ENCODE peak calls at places on chromosome 20, in five cellular contexts. J is brain microvascular endothelial cell, R is AG09309, H is IMR-90, F is PC-3. X is an unnamed sample.

GRCh38 chr20:36391456-36391855 is 85.3 kb downstream of the DLGAP4 start:
- DNase-seq in J (peak; percentile 18), R (no peak), H (no peak), F (peak; percentile 16), X (peak; percentile 8)

GRCh38 chr20:23058240-23058639 is 8.8 kb upstream of the THBD start:
- DNase-seq in J (no peak), R (no peak), H (no peak), F (no peak), X (no peak)

GRCh38 chr20:11182715-11183114 is 508.9 kb upstream of the JAG1 start:
- DNase-seq in J (no peak), R (no peak), H (no peak), F (no peak), X (no peak)

GRCh38 chr20:17971571-17972013 is 2.8 kb downstream of the MGME1 start:
- DNase-seq in J (peak; percentile 51), R (no peak), H (peak; percentile 57), F (peak; percentile 46), X (peak; percentile 63)

GRCh38 chr20:22563062-22563965 is 21.1 kb downstream of the FOXA2 start:
- DNase-seq in J (no peak), R (no peak), H (no peak), F (no peak), X (no peak)

GRCh38 chr20:23078351-23078993 is 7.7 kb downstream of the CD93 start:
- DNase-seq in J (no peak), R (no peak), H (no peak), F (no peak), X (peak; percentile 78)

GRCh38 chr20:24257171-24257570 is 212.3 kb upstream of the SYNDIG1 start:
- DNase-seq in J (no peak), R (peak; percentile 29), H (no peak), F (no peak), X (no peak)

GRCh38 chr20:4896971-4897497 is 104.3 kb downstream of the SLC23A2 start:
- DNase-seq in J (no peak), R (no peak), H (no peak), F (peak; percentile 66), X (no peak)

GRCh38 chr20:50636601-50637539 is 54.5 kb downstream of the RIPOR3 start:
- DNase-seq in J (no peak), R (no peak), H (peak; percentile 55), F (no peak), X (no peak)

GRCh38 chr20:25295386-25296093 is 47.7 kb downstream of the PYGB start:
- DNase-seq in J (no peak), R (no peak), H (no peak), F (no peak), X (no peak)

GRCh38 chr20:22339091-22339881 is 245.1 kb downstream of the FOXA2 start:
- DNase-seq in J (peak; percentile 58), R (peak; percentile 31), H (peak; percentile 63), F (peak; percentile 95), X (peak; percentile 81)

GRCh38 chr20:14925286-14925685 is 587.9 kb upstream of the FLRT3 start:
- DNase-seq in J (peak; percentile 6), R (no peak), H (no peak), F (peak; percentile 68), X (no peak)

GRCh38 chr20:43541214-43541613 is 17.6 kb upstream of the SGK2 start:
- DNase-seq in J (no peak), R (peak; percentile 11), H (peak; percentile 44), F (peak; percentile 95), X (no peak)

GRCh38 chr20:50582591-50583234 is 72.5 kb downstream of the PTPN1 start:
- DNase-seq in J (no peak), R (no peak), H (no peak), F (no peak), X (no peak)

GRCh38 chr20:2859330-2860121 is 13.8 kb upstream of the PTPRA start:
- DNase-seq in J (no peak), R (no peak), H (no peak), F (no peak), X (peak; percentile 67)

GRCh38 chr20:54475334-54476287 is at the start of gene DOK5:
- DNase-seq in J (no peak), R (no peak), H (peak; percentile 12), F (no peak), X (peak; percentile 83)

GRCh38 chr20:9330151-9330550 is 184.2 kb upstream of the LAMP5 start:
- DNase-seq in J (no peak), R (no peak), H (no peak), F (no peak), X (no peak)

GRCh38 chr20:57289401-57290177 is 23.1 kb upstream of the BMP7 start:
- DNase-seq in J (no peak), R (no peak), H (peak; percentile 9), F (no peak), X (no peak)

GRCh38 chr20:50321797-50322480 is 131.3 kb downstream of the CEBPB start:
- DNase-seq in J (no peak), R (no peak), H (peak; percentile 72), F (no peak), X (no peak)

GRCh38 chr20:50172347-50173013 is 18.1 kb upstream of the CEBPB start:
- DNase-seq in J (peak; percentile 61), R (no peak), H (peak; percentile 65), F (no peak), X (peak; percentile 91)

GRCh38 chr20:17562804-17563305 is 7.0 kb upstream of the DSTN start:
- DNase-seq in J (peak; percentile 55), R (peak; percentile 76), H (peak; percentile 62), F (peak; percentile 31), X (peak; percentile 17)

GRCh38 chr20:10063482-10063881 is 28.7 kb downstream of the ANKEF1 start:
- DNase-seq in J (no peak), R (no peak), H (no peak), F (no peak), X (no peak)

GRCh38 chr20:59933296-59933848 is at the start of gene SYCP2:
- DNase-seq in J (peak; percentile 13), R (no peak), H (no peak), F (no peak), X (peak; percentile 49)

GRCh38 chr20:17849901-17850673 is 118.5 kb downstream of the SNX5 start:
- DNase-seq in J (peak; percentile 98), R (peak; percentile 99), H (peak; percentile 99), F (peak; percentile 97), X (no peak)

DNA sequence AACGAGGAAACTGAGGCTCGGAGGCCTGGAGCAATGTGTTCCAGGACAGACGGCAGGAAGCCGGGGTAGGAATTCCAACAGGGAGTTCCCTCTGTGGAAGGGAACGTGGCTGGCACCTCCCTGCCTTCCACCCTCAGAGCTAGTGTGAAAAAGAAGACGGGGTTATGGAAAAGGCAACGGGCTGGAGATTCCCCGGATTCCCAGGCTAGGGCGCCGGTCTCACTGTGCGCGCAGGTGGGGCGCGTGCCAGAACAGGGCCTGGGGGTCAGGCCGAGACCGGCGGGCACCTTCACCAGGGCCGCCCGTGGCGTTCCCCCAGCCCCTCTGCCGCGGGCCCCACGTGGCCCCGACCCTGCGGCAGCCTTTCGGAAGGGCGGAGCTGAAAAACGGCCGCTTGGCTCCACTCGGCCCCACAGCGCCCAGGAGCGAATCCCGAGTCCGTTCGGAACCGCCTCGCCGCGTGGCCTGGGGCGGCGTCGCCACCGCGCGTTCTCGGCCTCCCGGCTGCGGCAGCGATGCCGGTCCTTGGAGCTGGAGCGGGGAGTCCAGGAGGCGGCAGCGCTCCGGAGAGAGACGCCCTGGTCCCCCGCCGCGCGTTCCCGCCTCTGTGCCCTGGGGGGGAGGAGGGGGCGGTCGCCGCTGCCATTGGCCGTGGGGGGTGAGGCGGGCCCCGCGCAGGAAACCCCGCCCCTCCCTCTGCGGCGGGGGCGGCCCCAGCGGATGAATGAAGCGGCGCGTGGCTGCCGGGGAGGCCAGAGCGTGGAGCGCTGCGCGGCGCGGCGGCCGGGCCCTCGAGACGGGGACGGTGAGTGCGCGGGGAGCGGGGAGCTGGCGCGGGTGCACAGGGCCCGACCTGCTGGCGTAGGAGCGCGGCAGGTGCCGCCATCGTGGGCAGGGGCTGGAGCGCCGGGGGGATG is at the start of gene SLCO4A1:
- DNase-seq in J (no peak), R (no peak), H (peak; percentile 44), F (peak; percentile 89), X (peak; percentile 67)
- TF ChIP-seq CTCF in J (no peak), R (no peak), H (no peak), F (no peak), X (no peak)

GRCh38 chr20:45909817-45910669 is 1.9 kb downstream of the PLTP start:
- DNase-seq in J (no peak), R (no peak), H (no peak), F (no peak), X (no peak)
- H3K4me3 ChIP-seq in J (peak overlapping the region; percentile 29), R (no peak overlapping the region), H (no peak overlapping the region), F (no peak overlapping the region), X (no peak overlapping the region)

GRCh38 chr20:35146299-35146921 is 726 bp downstream of the EDEM2 start:
- DNase-seq in J (no peak), R (no peak), H (no peak), F (peak; percentile 47), X (peak; percentile 51)
- TF ChIP-seq CTCF in J (peak; percentile 23), R (no peak), H (no peak), F (peak; percentile 17), X (peak; percentile 9)

DNA sequence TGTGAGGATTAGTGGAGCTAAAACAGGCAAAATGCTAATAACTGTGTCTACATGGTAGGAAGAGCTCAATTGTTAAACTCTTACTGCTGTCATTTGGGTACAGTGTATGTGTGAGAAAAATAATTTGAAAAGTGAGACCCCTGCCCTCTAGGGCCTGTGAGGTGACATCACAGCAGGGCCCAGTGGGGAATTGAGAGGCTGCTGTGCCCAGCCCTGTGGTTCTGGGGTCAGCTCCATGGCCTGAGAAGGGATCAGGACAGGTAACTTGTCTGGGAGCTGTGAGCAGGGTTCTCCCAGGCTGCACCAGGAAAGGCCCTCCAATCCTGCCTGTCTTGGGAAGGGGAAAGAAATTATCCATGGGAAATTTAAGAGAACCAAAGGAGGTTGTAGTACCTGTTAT is 1.3 kb downstream of the SIRPB1 start:
- DNase-seq in J (no peak), R (no peak), H (peak; percentile 0), F (peak; percentile 1), X (no peak)
- H3K4me3 ChIP-seq in J (no peak overlapping the region), R (no peak overlapping the region), H (no peak overlapping the region), F (no peak overlapping the region), X (no peak overlapping the region)

GRCh38 chr20:31602779-31603441 is 2.2 kb upstream of the ID1 start:
- DNase-seq in J (peak; percentile 70), R (no peak), H (peak; percentile 89), F (peak; percentile 82), X (no peak)
- TF ChIP-seq CTCF in J (peak; percentile 23), R (peak; percentile 4), H (no peak), F (peak; percentile 28), X (no peak)

GRCh38 chr20:62822788-62823651 is 6.2 kb downstream of the COL9A3 start:
- DNase-seq in J (no peak), R (no peak), H (peak; percentile 11), F (peak; percentile 88), X (no peak)

GRCh38 chr20:62825994-62826645 is 9.3 kb downstream of the COL9A3 start:
- DNase-seq in J (no peak), R (no peak), H (no peak), F (no peak), X (no peak)

GRCh38 chr20:62825288-62825993 is 8.6 kb downstream of the COL9A3 start:
- DNase-seq in J (no peak), R (no peak), H (no peak), F (no peak), X (no peak)

GRCh38 chr20:62823688-62824475 is 7.0 kb downstream of the COL9A3 start:
- DNase-seq in J (no peak), R (no peak), H (no peak), F (no peak), X (no peak)

GRCh38 chr20:62824476-62825287 is 7.8 kb downstream of the COL9A3 start:
- DNase-seq in J (no peak), R (no peak), H (no peak), F (peak; percentile 42), X (peak; percentile 65)
- H3K4me3 ChIP-seq in J (no peak overlapping the region), R (no peak overlapping the region), H (no peak overlapping the region), F (peak overlapping the region; percentile 62), X (no peak overlapping the region)